ENCODE peak calls at places on chromosomes 4 and X, in eight cellular contexts. Z is AG04450, K is fibroblast of the aortic adventitia, U is mucosa of descending colon, P is left ventricle myocardium inferior, Q is A549, X is DND-41, W is fibroblast of lung. F is an unnamed sample.

GRCh38 chr4:48944659-48945290 is 38.2 kb upstream of the OCIAD2 start:
- DNase-seq in Z (no peak), K (no peak), U (peak; percentile 66), P (no peak), Q (no peak), X (peak; percentile 39), W (no peak), F (no peak)

GRCh38 chrX:2629316-2630168 is 61.6 kb upstream of the CD99 start:
- DNase-seq in Z (no peak), K (no peak), U (no peak), P (no peak), Q (no peak), X (peak; percentile 61), W (no peak), F (no peak)

GRCh38 chrX:70171636-70172035 is 5.6 kb upstream of the DGAT2L6 start:
- DNase-seq in Z (no peak), K (no peak), U (no peak), P (no peak), Q (no peak), X (no peak), W (peak; percentile 30), F (no peak)

GRCh38 chr4:40309250-40309774 is 25.8 kb upstream of the CHRNA9 start:
- DNase-seq in Z (peak; percentile 56), K (peak; percentile 86), U (peak; percentile 99), P (peak; percentile 84), Q (peak; percentile 66), X (peak; percentile 92), W (peak; percentile 65), F (peak; percentile 83)

GRCh38 chr4:4182835-4183568 is 43.7 kb downstream of the OTOP1 start:
- DNase-seq in Z (no peak), K (peak; percentile 4), U (peak; percentile 9), P (no peak), Q (peak; percentile 8), X (peak; percentile 41), W (no peak), F (no peak)

GRCh38 chr4:48329193-48329592 is 12.1 kb upstream of the SLAIN2 start:
- DNase-seq in Z (no peak), K (no peak), U (peak; percentile 27), P (no peak), Q (no peak), X (no peak), W (no peak), F (no peak)

GRCh38 chrX:71852182-71852581 is 58.5 kb upstream of the NHSL2 start:
- DNase-seq in Z (no peak), K (no peak), U (no peak), P (no peak), Q (no peak), X (no peak), W (no peak), F (no peak)

GRCh38 chr4:161585011-161585410 is 578.8 kb downstream of the FSTL5 start:
- DNase-seq in Z (no peak), K (no peak), U (no peak), P (no peak), Q (no peak), X (no peak), W (no peak), F (no peak)

GRCh38 chrX:118271770-118272169 is 74.1 kb upstream of the WDR44 start:
- DNase-seq in Z (no peak), K (peak; percentile 22), U (no peak), P (no peak), Q (no peak), X (no peak), W (peak; percentile 8), F (no peak)

GRCh38 chrX:135740683-135741149 is 27.3 kb downstream of the CT45A3 start:
- DNase-seq in Z (no peak), K (no peak), U (peak; percentile 23), P (no peak), Q (peak; percentile 28), X (peak; percentile 40), W (no peak), F (no peak)

GRCh38 chrX:19743386-19743785 is 144.0 kb downstream of the SH3KBP1 start:
- DNase-seq in Z (no peak), K (no peak), U (no peak), P (no peak), Q (no peak), X (no peak), W (no peak), F (no peak)

GRCh38 chr4:1578301-1578781 is 105.8 kb downstream of the FAM53A start:
- DNase-seq in Z (no peak), K (no peak), U (no peak), P (no peak), Q (no peak), X (no peak), W (no peak), F (no peak)

GRCh38 chr4:166284221-166284620 is 411.2 kb downstream of the TLL1 start:
- DNase-seq in Z (no peak), K (no peak), U (no peak), P (no peak), Q (no peak), X (no peak), W (no peak), F (no peak)

GRCh38 chr4:38684951-38685350 is 21.0 kb downstream of the KLF3 start:
- DNase-seq in Z (no peak), K (no peak), U (no peak), P (no peak), Q (no peak), X (no peak), W (no peak), F (no peak)

GRCh38 chrX:16002185-16002584 is 121.2 kb upstream of the GRPR start:
- DNase-seq in Z (no peak), K (peak; percentile 12), U (no peak), P (no peak), Q (no peak), X (no peak), W (peak; percentile 20), F (peak; percentile 14)

GRCh38 chr4:69753666-69754065 is 6.8 kb downstream of the SULT1B1 start:
- DNase-seq in Z (peak; percentile 7), K (peak; percentile 56), U (no peak), P (no peak), Q (no peak), X (no peak), W (peak; percentile 19), F (no peak)

GRCh38 chr4:186832906-186833305 is 109.2 kb upstream of the FAT1 start:
- DNase-seq in Z (no peak), K (peak; percentile 40), U (no peak), P (no peak), Q (no peak), X (no peak), W (peak; percentile 48), F (no peak)

GRCh38 chr4:186839122-186840037 is 115.7 kb upstream of the FAT1 start:
- DNase-seq in Z (peak; percentile 51), K (peak; percentile 86), U (peak; percentile 28), P (no peak), Q (no peak), X (no peak), W (peak; percentile 86), F (peak; percentile 88)

GRCh38 chr4:123106741-123107140 is 184.3 kb upstream of the NUDT6 start:
- DNase-seq in Z (no peak), K (no peak), U (no peak), P (no peak), Q (no peak), X (no peak), W (no peak), F (no peak)

GRCh38 chr4:75180790-75181776 is 248.2 kb downstream of the PARM1 start:
- DNase-seq in Z (no peak), K (peak; percentile 4), U (peak; percentile 69), P (no peak), Q (no peak), X (peak; percentile 72), W (no peak), F (no peak)

GRCh38 chrX:1778817-1779216 is 164.0 kb downstream of the ASMT start:
- DNase-seq in Z (no peak), K (no peak), U (no peak), P (no peak), Q (peak; percentile 33), X (no peak), W (peak; percentile 1), F (no peak)

GRCh38 chrX:3609800-3610199 is 103.6 kb downstream of the PRKX start:
- DNase-seq in Z (peak; percentile 55), K (peak; percentile 46), U (no peak), P (no peak), Q (no peak), X (no peak), W (peak; percentile 91), F (peak; percentile 81)

GRCh38 chr4:180028682-180029081 is 2214.5 kb upstream of the TENM3 start:
- DNase-seq in Z (peak; percentile 39), K (no peak), U (peak; percentile 67), P (peak; percentile 12), Q (no peak), X (peak; percentile 20), W (peak; percentile 41), F (peak; percentile 26)

GRCh38 chr4:61212788-61213187 is 12.7 kb downstream of the ADGRL3 start:
- DNase-seq in Z (no peak), K (no peak), U (no peak), P (no peak), Q (no peak), X (no peak), W (no peak), F (no peak)
- H3K4me3 ChIP-seq in Z (no peak overlapping the region), K (no peak overlapping the region), U (no peak overlapping the region), P (no peak overlapping the region), Q (no peak overlapping the region), X (no peak overlapping the region), W (no peak overlapping the region), F (no peak overlapping the region)

DNA sequence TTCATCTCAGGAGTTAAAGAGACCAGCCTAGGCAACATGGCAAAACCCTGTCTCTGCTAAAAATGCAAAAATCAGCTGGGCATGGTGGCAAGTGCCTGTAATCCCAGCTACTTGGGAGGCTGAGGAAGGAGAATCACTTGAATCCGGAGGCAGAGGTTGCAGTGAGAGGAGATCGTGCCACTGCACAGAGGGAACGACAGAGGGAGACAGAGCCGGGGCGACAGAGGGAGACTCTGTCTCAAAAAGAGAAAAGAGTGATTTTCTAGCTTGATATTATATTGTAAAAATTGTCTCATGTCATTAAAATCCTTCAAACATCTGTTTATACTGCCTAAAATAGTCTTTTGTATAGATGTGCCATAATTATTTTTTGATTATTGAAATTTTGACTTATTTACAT is 225.4 kb upstream of the AGA start:
- DNase-seq in Z (no peak), K (no peak), U (peak; percentile 9), P (no peak), Q (no peak), X (no peak), W (no peak), F (no peak)
- TF ChIP-seq CTCF in Z (no peak), K (no peak), U (no peak), P (peak; percentile 54), Q (peak; percentile 44), X (peak; percentile 5), W (no peak), F (peak; percentile 7)

DNA sequence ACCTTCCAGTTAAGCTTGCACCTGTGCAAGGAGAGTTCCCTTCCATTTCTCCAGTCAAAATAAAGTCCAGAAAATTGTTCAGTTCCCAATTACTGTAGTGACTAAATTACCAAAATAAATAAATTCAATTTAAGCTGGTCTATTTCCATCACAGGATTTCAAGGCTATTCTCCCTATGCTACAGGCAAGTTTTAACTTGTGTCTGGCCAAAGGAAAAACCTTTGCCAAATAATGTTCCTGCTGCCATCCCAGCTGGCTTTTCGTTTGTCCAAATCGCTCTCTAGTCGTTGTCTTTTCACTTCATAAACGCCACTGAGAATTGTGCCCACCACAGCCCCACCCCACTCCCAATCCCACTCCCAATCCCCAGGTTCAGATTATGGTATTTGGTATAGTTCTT is 2.4 kb downstream of the KCTD8 start:
- DNase-seq in Z (no peak), K (no peak), U (no peak), P (no peak), Q (no peak), X (no peak), W (peak; percentile 1), F (no peak)
- H3K4me3 ChIP-seq in Z (no peak overlapping the region), K (peak overlapping the region; percentile 4), U (no peak overlapping the region), P (peak overlapping the region; percentile 68), Q (no peak overlapping the region), X (no peak overlapping the region), W (peak overlapping the region; percentile 38), F (no peak overlapping the region)

GRCh38 chr4:12679217-12679616 is 804.9 kb downstream of the RAB28 start:
- DNase-seq in Z (no peak), K (peak; percentile 3), U (no peak), P (no peak), Q (no peak), X (no peak), W (no peak), F (no peak)
- TF ChIP-seq CTCF in Z (no peak), K (peak; percentile 39), U (no peak), P (peak; percentile 41), Q (no peak), X (peak; percentile 28), W (no peak), F (no peak)